ENCODE peak calls at places on chromosomes 7 and 10, in ten cellular contexts. One of them, this sample, is unnamed.

GRCh38 chr7:138878847-138879246 is 80.9 kb upstream of the ATP6V0A4 start:
- DNase-seq in left lung: no peak
- DNase-seq in psoas muscle: no peak
- DNase-seq in BE2C: no peak
- DNase-seq in endodermal cell: no peak
- DNase-seq in fibroblast of lung: no peak
- DNase-seq in heart right ventricle: no peak
- DNase-seq in cardiac muscle cell: no peak
- DNase-seq in thyroid gland: no peak
- DNase-seq in HCT116: no peak
- DNase-seq in this sample: no peak

GRCh38 chr10:91409869-91410637 is at the start of gene HECTD2:
- DNase-seq in left lung: peak; percentile 96
- DNase-seq in psoas muscle: peak; percentile 86
- DNase-seq in BE2C: peak; percentile 84
- DNase-seq in endodermal cell: peak; percentile 92
- DNase-seq in fibroblast of lung: peak; percentile 73
- DNase-seq in heart right ventricle: peak; percentile 81
- DNase-seq in cardiac muscle cell: peak; percentile 87
- DNase-seq in thyroid gland: peak; percentile 82
- DNase-seq in HCT116: peak; percentile 19
- DNase-seq in this sample: peak; percentile 84

GRCh38 chr7:90025771-90026170 is 128.5 kb upstream of the STEAP1 start:
- DNase-seq in left lung: no peak
- DNase-seq in psoas muscle: no peak
- DNase-seq in BE2C: no peak
- DNase-seq in endodermal cell: no peak
- DNase-seq in fibroblast of lung: no peak
- DNase-seq in heart right ventricle: no peak
- DNase-seq in cardiac muscle cell: no peak
- DNase-seq in thyroid gland: no peak
- DNase-seq in HCT116: no peak
- DNase-seq in this sample: no peak

GRCh38 chr7:45582868-45583277 is 8.7 kb downstream of the ADCY1 start:
- DNase-seq in left lung: no peak
- DNase-seq in psoas muscle: no peak
- DNase-seq in BE2C: no peak
- DNase-seq in endodermal cell: no peak
- DNase-seq in fibroblast of lung: no peak
- DNase-seq in heart right ventricle: no peak
- DNase-seq in cardiac muscle cell: no peak
- DNase-seq in thyroid gland: no peak
- DNase-seq in HCT116: no peak
- DNase-seq in this sample: peak; percentile 78

GRCh38 chr7:64314493-64315020 is 796 bp downstream of the ZNF736 start:
- DNase-seq in left lung: no peak
- DNase-seq in psoas muscle: no peak
- DNase-seq in BE2C: no peak
- DNase-seq in endodermal cell: no peak
- DNase-seq in fibroblast of lung: no peak
- DNase-seq in heart right ventricle: no peak
- DNase-seq in cardiac muscle cell: no peak
- DNase-seq in thyroid gland: peak; percentile 6
- DNase-seq in HCT116: no peak
- DNase-seq in this sample: no peak

GRCh38 chr7:20228654-20229053 is 11.5 kb upstream of the MACC1 start:
- DNase-seq in left lung: no peak
- DNase-seq in psoas muscle: no peak
- DNase-seq in BE2C: no peak
- DNase-seq in endodermal cell: no peak
- DNase-seq in fibroblast of lung: no peak
- DNase-seq in heart right ventricle: no peak
- DNase-seq in cardiac muscle cell: no peak
- DNase-seq in thyroid gland: no peak
- DNase-seq in HCT116: no peak
- DNase-seq in this sample: no peak

GRCh38 chr10:110206988-110207804 is at the start of gene MXI1:
- DNase-seq in left lung: peak; percentile 89
- DNase-seq in psoas muscle: peak; percentile 73
- DNase-seq in BE2C: peak; percentile 81
- DNase-seq in endodermal cell: peak; percentile 93
- DNase-seq in fibroblast of lung: peak; percentile 85
- DNase-seq in heart right ventricle: peak; percentile 81
- DNase-seq in cardiac muscle cell: peak; percentile 86
- DNase-seq in thyroid gland: peak; percentile 57
- DNase-seq in HCT116: peak; percentile 85
- DNase-seq in this sample: peak; percentile 88

GRCh38 chr7:35758421-35758820 is 42.4 kb upstream of the SEPTIN7 start:
- DNase-seq in left lung: no peak
- DNase-seq in psoas muscle: no peak
- DNase-seq in BE2C: peak; percentile 19
- DNase-seq in endodermal cell: peak; percentile 77
- DNase-seq in fibroblast of lung: peak; percentile 8
- DNase-seq in heart right ventricle: no peak
- DNase-seq in cardiac muscle cell: no peak
- DNase-seq in thyroid gland: no peak
- DNase-seq in HCT116: no peak
- DNase-seq in this sample: peak; percentile 32

GRCh38 chr7:5349437-5350173 is 66.9 kb downstream of the SLC29A4 start:
- DNase-seq in left lung: peak; percentile 60
- DNase-seq in psoas muscle: no peak
- DNase-seq in BE2C: no peak
- DNase-seq in endodermal cell: peak; percentile 60
- DNase-seq in fibroblast of lung: no peak
- DNase-seq in heart right ventricle: no peak
- DNase-seq in cardiac muscle cell: no peak
- DNase-seq in thyroid gland: no peak
- DNase-seq in HCT116: no peak
- DNase-seq in this sample: peak; percentile 83

GRCh38 chr7:28225581-28225980 is 45.0 kb upstream of the JAZF1 start:
- DNase-seq in left lung: no peak
- DNase-seq in psoas muscle: no peak
- DNase-seq in BE2C: no peak
- DNase-seq in endodermal cell: no peak
- DNase-seq in fibroblast of lung: no peak
- DNase-seq in heart right ventricle: no peak
- DNase-seq in cardiac muscle cell: no peak
- DNase-seq in thyroid gland: no peak
- DNase-seq in HCT116: no peak
- DNase-seq in this sample: peak; percentile 18

GRCh38 chr7:26891400-26892355 is 27.3 kb upstream of the SKAP2 start:
- DNase-seq in left lung: no peak
- DNase-seq in psoas muscle: no peak
- DNase-seq in BE2C: no peak
- DNase-seq in endodermal cell: no peak
- DNase-seq in fibroblast of lung: peak; percentile 53
- DNase-seq in heart right ventricle: no peak
- DNase-seq in cardiac muscle cell: no peak
- DNase-seq in thyroid gland: no peak
- DNase-seq in HCT116: no peak
- DNase-seq in this sample: no peak

GRCh38 chr7:115409682-115410426 is 488.0 kb downstream of the MDFIC start:
- DNase-seq in left lung: no peak
- DNase-seq in psoas muscle: no peak
- DNase-seq in BE2C: no peak
- DNase-seq in endodermal cell: no peak
- DNase-seq in fibroblast of lung: no peak
- DNase-seq in heart right ventricle: no peak
- DNase-seq in cardiac muscle cell: no peak
- DNase-seq in thyroid gland: no peak
- DNase-seq in HCT116: no peak
- DNase-seq in this sample: no peak

GRCh38 chr10:102368072-102368471 is 27.4 kb upstream of the NFKB2 start:
- DNase-seq in left lung: no peak
- DNase-seq in psoas muscle: no peak
- DNase-seq in BE2C: no peak
- DNase-seq in endodermal cell: no peak
- DNase-seq in fibroblast of lung: no peak
- DNase-seq in heart right ventricle: no peak
- DNase-seq in cardiac muscle cell: no peak
- DNase-seq in thyroid gland: no peak
- DNase-seq in HCT116: no peak
- DNase-seq in this sample: no peak

GRCh38 chr10:59595584-59595983 is 114.1 kb downstream of the SLC16A9 start:
- DNase-seq in left lung: no peak
- DNase-seq in psoas muscle: no peak
- DNase-seq in BE2C: no peak
- DNase-seq in endodermal cell: no peak
- DNase-seq in fibroblast of lung: peak; percentile 15
- DNase-seq in heart right ventricle: no peak
- DNase-seq in cardiac muscle cell: no peak
- DNase-seq in thyroid gland: no peak
- DNase-seq in HCT116: no peak
- DNase-seq in this sample: no peak

GRCh38 chr10:14146501-14146900 is 184.2 kb downstream of the FRMD4A start:
- DNase-seq in left lung: no peak
- DNase-seq in psoas muscle: no peak
- DNase-seq in BE2C: no peak
- DNase-seq in endodermal cell: no peak
- DNase-seq in fibroblast of lung: peak; percentile 58
- DNase-seq in heart right ventricle: no peak
- DNase-seq in cardiac muscle cell: no peak
- DNase-seq in thyroid gland: no peak
- DNase-seq in HCT116: no peak
- DNase-seq in this sample: no peak

GRCh38 chr10:127079348-127079747 is 117.0 kb downstream of the INSYN2A start:
- DNase-seq in left lung: no peak
- DNase-seq in psoas muscle: no peak
- DNase-seq in BE2C: no peak
- DNase-seq in endodermal cell: no peak
- DNase-seq in fibroblast of lung: no peak
- DNase-seq in heart right ventricle: no peak
- DNase-seq in cardiac muscle cell: no peak
- DNase-seq in thyroid gland: no peak
- DNase-seq in HCT116: no peak
- DNase-seq in this sample: no peak

GRCh38 chr10:133210398-133211140 is 19.4 kb upstream of the UTF1 start:
- DNase-seq in left lung: peak; percentile 67
- DNase-seq in psoas muscle: no peak
- DNase-seq in BE2C: no peak
- DNase-seq in endodermal cell: no peak
- DNase-seq in fibroblast of lung: no peak
- DNase-seq in heart right ventricle: no peak
- DNase-seq in cardiac muscle cell: no peak
- DNase-seq in thyroid gland: no peak
- DNase-seq in HCT116: no peak
- DNase-seq in this sample: no peak

GRCh38 chr10:94343159-94343558 is 19.6 kb downstream of the NOC3L start:
- DNase-seq in left lung: no peak
- DNase-seq in psoas muscle: no peak
- DNase-seq in BE2C: no peak
- DNase-seq in endodermal cell: no peak
- DNase-seq in fibroblast of lung: no peak
- DNase-seq in heart right ventricle: no peak
- DNase-seq in cardiac muscle cell: no peak
- DNase-seq in thyroid gland: no peak
- DNase-seq in HCT116: no peak
- DNase-seq in this sample: no peak

GRCh38 chr7:112105584-112106540 is 100.3 kb downstream of the DOCK4 start:
- DNase-seq in left lung: no peak
- DNase-seq in psoas muscle: no peak
- DNase-seq in BE2C: no peak
- DNase-seq in endodermal cell: no peak
- DNase-seq in fibroblast of lung: no peak
- DNase-seq in heart right ventricle: no peak
- DNase-seq in cardiac muscle cell: no peak
- DNase-seq in thyroid gland: no peak
- DNase-seq in HCT116: no peak
- DNase-seq in this sample: no peak

GRCh38 chr7:78620931-78621330 is 822.4 kb downstream of the PHTF2 start:
- DNase-seq in left lung: no peak
- DNase-seq in psoas muscle: no peak
- DNase-seq in BE2C: no peak
- DNase-seq in endodermal cell: peak; percentile 75
- DNase-seq in fibroblast of lung: peak; percentile 15
- DNase-seq in heart right ventricle: no peak
- DNase-seq in cardiac muscle cell: peak; percentile 10
- DNase-seq in thyroid gland: no peak
- DNase-seq in HCT116: no peak
- DNase-seq in this sample: peak; percentile 33

GRCh38 chr7:115047968-115048720 is 126.2 kb downstream of the MDFIC start:
- DNase-seq in left lung: no peak
- DNase-seq in psoas muscle: no peak
- DNase-seq in BE2C: no peak
- DNase-seq in endodermal cell: no peak
- DNase-seq in fibroblast of lung: peak; percentile 3
- DNase-seq in heart right ventricle: no peak
- DNase-seq in cardiac muscle cell: peak; percentile 55
- DNase-seq in thyroid gland: no peak
- DNase-seq in HCT116: no peak
- DNase-seq in this sample: no peak

GRCh38 chr7:156962897-156963296 is 13.4 kb downstream of the NOM1 start:
- DNase-seq in left lung: no peak
- DNase-seq in psoas muscle: no peak
- DNase-seq in BE2C: no peak
- DNase-seq in endodermal cell: no peak
- DNase-seq in fibroblast of lung: no peak
- DNase-seq in heart right ventricle: no peak
- DNase-seq in cardiac muscle cell: no peak
- DNase-seq in thyroid gland: no peak
- DNase-seq in HCT116: no peak
- DNase-seq in this sample: no peak
- H3K36me3 ChIP-seq in left lung: peaks cover 100% of the 10 kb centered on the region
- H3K36me3 ChIP-seq in psoas muscle: peaks cover 97% of the 10 kb centered on the region
- H3K36me3 ChIP-seq in BE2C: peaks cover 94% of the 10 kb centered on the region
- H3K36me3 ChIP-seq in endodermal cell: peaks cover 85% of the 10 kb centered on the region
- H3K36me3 ChIP-seq in fibroblast of lung: peaks cover 35% of the 10 kb centered on the region
- H3K36me3 ChIP-seq in heart right ventricle: peaks cover 3% of the 10 kb centered on the region
- H3K36me3 ChIP-seq in cardiac muscle cell: peaks cover 60% of the 10 kb centered on the region
- H3K36me3 ChIP-seq in thyroid gland: peaks cover 60% of the 10 kb centered on the region
- H3K36me3 ChIP-seq in HCT116: peaks cover 78% of the 10 kb centered on the region
- H3K36me3 ChIP-seq in this sample: peaks cover 59% of the 10 kb centered on the region

GRCh38 chr7:128962837-128963236 is 25.1 kb downstream of the IRF5 start:
- DNase-seq in left lung: no peak
- DNase-seq in psoas muscle: no peak
- DNase-seq in BE2C: no peak
- DNase-seq in endodermal cell: no peak
- DNase-seq in fibroblast of lung: peak; percentile 35
- DNase-seq in heart right ventricle: no peak
- DNase-seq in cardiac muscle cell: no peak
- DNase-seq in thyroid gland: no peak
- DNase-seq in HCT116: no peak
- DNase-seq in this sample: no peak
- H3K4me3 ChIP-seq in left lung: no peak overlapping the region
- H3K4me3 ChIP-seq in psoas muscle: no peak overlapping the region
- H3K4me3 ChIP-seq in BE2C: no peak overlapping the region
- H3K4me3 ChIP-seq in endodermal cell: no peak overlapping the region
- H3K4me3 ChIP-seq in fibroblast of lung: no peak overlapping the region
- H3K4me3 ChIP-seq in heart right ventricle: no peak overlapping the region
- H3K4me3 ChIP-seq in cardiac muscle cell: no peak overlapping the region
- H3K4me3 ChIP-seq in thyroid gland: no peak overlapping the region
- H3K4me3 ChIP-seq in HCT116: no peak overlapping the region
- H3K4me3 ChIP-seq in this sample: no peak overlapping the region

GRCh38 chr10:43124094-43124521 is 14.1 kb upstream of the CSGALNACT2 start:
- DNase-seq in left lung: no peak
- DNase-seq in psoas muscle: no peak
- DNase-seq in BE2C: no peak
- DNase-seq in endodermal cell: peak; percentile 13
- DNase-seq in fibroblast of lung: no peak
- DNase-seq in heart right ventricle: no peak
- DNase-seq in cardiac muscle cell: no peak
- DNase-seq in thyroid gland: no peak
- DNase-seq in HCT116: no peak
- DNase-seq in this sample: peak; percentile 39
- H3K27me3 ChIP-seq in left lung: no peaks in the 10 kb centered on the region
- H3K27me3 ChIP-seq in psoas muscle: no peaks in the 10 kb centered on the region
- H3K27me3 ChIP-seq in BE2C: no peaks in the 10 kb centered on the region
- H3K27me3 ChIP-seq in endodermal cell: no peaks in the 10 kb centered on the region
- H3K27me3 ChIP-seq in fibroblast of lung: no peaks in the 10 kb centered on the region
- H3K27me3 ChIP-seq in heart right ventricle: no peaks in the 10 kb centered on the region
- H3K27me3 ChIP-seq in cardiac muscle cell: no peaks in the 10 kb centered on the region
- H3K27me3 ChIP-seq in thyroid gland: no peaks in the 10 kb centered on the region
- H3K27me3 ChIP-seq in HCT116: no peaks in the 10 kb centered on the region
- H3K27me3 ChIP-seq in this sample: no peaks in the 10 kb centered on the region

GRCh38 chr7:135168489-135169140 is 1.9 kb downstream of the CYREN start:
- DNase-seq in left lung: no peak
- DNase-seq in psoas muscle: no peak
- DNase-seq in BE2C: no peak
- DNase-seq in endodermal cell: no peak
- DNase-seq in fibroblast of lung: no peak
- DNase-seq in heart right ventricle: no peak
- DNase-seq in cardiac muscle cell: no peak
- DNase-seq in thyroid gland: no peak
- DNase-seq in HCT116: no peak
- DNase-seq in this sample: peak; percentile 13
- H3K36me3 ChIP-seq in left lung: peaks cover 49% of the 10 kb centered on the region
- H3K36me3 ChIP-seq in psoas muscle: peaks cover 34% of the 10 kb centered on the region
- H3K36me3 ChIP-seq in BE2C: peaks cover 41% of the 10 kb centered on the region
- H3K36me3 ChIP-seq in endodermal cell: peaks cover 47% of the 10 kb centered on the region
- H3K36me3 ChIP-seq in fibroblast of lung: peaks cover 33% of the 10 kb centered on the region
- H3K36me3 ChIP-seq in heart right ventricle: no peaks in the 10 kb centered on the region
- H3K36me3 ChIP-seq in cardiac muscle cell: peaks cover 16% of the 10 kb centered on the region
- H3K36me3 ChIP-seq in thyroid gland: peaks cover 27% of the 10 kb centered on the region
- H3K36me3 ChIP-seq in HCT116: peaks cover 40% of the 10 kb centered on the region
- H3K36me3 ChIP-seq in this sample: peaks cover 36% of the 10 kb centered on the region